ENCODE peak calls at places on chromosomes 12 and 14, in ten cellular contexts. E, Z, O, F, P, L, T, I, S and Q are unnamed samples.

GRCh38 chr12:59041241-59042121 is 121.2 kb upstream of the LRIG3 start:
- DNase-seq in S (no peak), P (no peak), O (no peak), L (no peak), T (no peak), E (no peak), Z (peak; percentile 36), I (no peak), F (peak; percentile 75), Q (no peak)

GRCh38 chr12:31965090-31965489 is 5.9 kb downstream of the RESF1 start:
- DNase-seq in E (no peak), F (no peak), L (no peak), P (no peak), S (no peak), I (peak; percentile 41), Z (no peak), O (peak; percentile 75), T (no peak), Q (no peak)

GRCh38 chr12:71865166-71865713 is 25.7 kb downstream of the TBC1D15 start:
- DNase-seq in E (no peak), I (no peak), T (no peak), S (no peak), Z (no peak), O (no peak), F (peak; percentile 95), L (no peak), P (no peak), Q (no peak)

GRCh38 chr12:29320295-29321090 is 60.5 kb downstream of the ERGIC2 start:
- DNase-seq in E (no peak), L (no peak), T (no peak), O (no peak), F (peak; percentile 84), P (no peak), Z (no peak), S (no peak), I (no peak), Q (no peak)

GRCh38 chr12:106149096-106149784 is 10.5 kb upstream of the NUAK1 start:
- DNase-seq in I (peak; percentile 68), S (no peak), L (no peak), O (no peak), F (no peak), P (peak; percentile 32), T (no peak), Z (peak; percentile 33), E (peak; percentile 31), Q (no peak)

GRCh38 chr12:2009623-2010022 is 5.4 kb upstream of the DCP1B start:
- DNase-seq in T (no peak), Z (no peak), O (no peak), E (no peak), L (no peak), P (no peak), I (no peak), S (no peak), F (no peak), Q (no peak)

GRCh38 chr14:72952171-72952570 is 25.9 kb downstream of the DCAF4 start:
- DNase-seq in L (no peak), E (no peak), P (no peak), T (no peak), S (no peak), F (no peak), I (no peak), O (no peak), Z (no peak), Q (no peak)

GRCh38 chr12:96908170-96908675 is 1.2 kb downstream of the NEDD1 start:
- DNase-seq in E (no peak), L (no peak), Z (no peak), O (no peak), I (no peak), P (no peak), F (no peak), T (no peak), S (no peak), Q (no peak)

GRCh38 chr14:64704145-64704742 is at the start of gene PLEKHG3:
- DNase-seq in S (peak; percentile 43), P (peak; percentile 80), O (peak; percentile 59), Z (no peak), F (no peak), L (peak; percentile 59), E (peak; percentile 40), T (no peak), I (peak; percentile 91), Q (peak; percentile 80)

GRCh38 chr12:31001581-31002360 is 71.9 kb upstream of the DDX11 start:
- DNase-seq in O (no peak), Z (no peak), F (no peak), T (no peak), I (no peak), L (no peak), P (no peak), S (no peak), E (no peak), Q (no peak)

GRCh38 chr14:59507063-59507751 is 22.9 kb downstream of the JKAMP start:
- DNase-seq in S (peak; percentile 75), O (peak; percentile 68), T (peak; percentile 19), P (peak; percentile 24), I (peak; percentile 88), F (peak; percentile 29), Z (peak; percentile 42), E (no peak), L (peak; percentile 93), Q (peak; percentile 74)

GRCh38 chr14:56491299-56492285 is 88.0 kb upstream of the TMEM260 start:
- DNase-seq in E (no peak), L (peak; percentile 57), T (peak; percentile 9), P (peak; percentile 13), F (peak; percentile 12), Z (peak; percentile 79), S (no peak), I (peak; percentile 94), O (peak; percentile 61), Q (peak; percentile 56)

GRCh38 chr12:119206348-119207075 is 27.8 kb downstream of the HSPB8 start:
- DNase-seq in L (no peak), O (no peak), P (no peak), S (no peak), E (no peak), T (no peak), Z (no peak), I (no peak), F (no peak), Q (no peak)

GRCh38 chr14:35213869-35214387 is 78.3 kb upstream of the PSMA6 start:
- DNase-seq in Z (no peak), E (no peak), L (no peak), S (no peak), O (no peak), T (no peak), P (no peak), I (no peak), F (peak; percentile 35), Q (no peak)

GRCh38 chr12:70660620-70661219 is 23.5 kb upstream of the PTPRB start:
- DNase-seq in F (peak; percentile 85), L (no peak), S (no peak), O (no peak), I (no peak), P (no peak), E (no peak), T (no peak), Z (peak; percentile 18), Q (no peak)

GRCh38 chr12:52215587-52216031 is 17.4 kb upstream of the KRT7 start:
- DNase-seq in L (no peak), E (no peak), S (no peak), F (no peak), O (no peak), I (peak; percentile 96), P (no peak), T (no peak), Z (peak; percentile 64), Q (no peak)

GRCh38 chr12:54593135-54593534 is 4.7 kb upstream of the PPP1R1A start:
- DNase-seq in L (no peak), F (no peak), S (no peak), Z (no peak), I (no peak), P (no peak), E (no peak), T (no peak), O (no peak), Q (no peak)

GRCh38 chr14:69315302-69315701 is 55.3 kb downstream of the GALNT16 start:
- DNase-seq in F (no peak), Z (no peak), T (no peak), E (no peak), S (no peak), I (no peak), L (no peak), O (no peak), P (no peak), Q (no peak)

GRCh38 chr12:109461049-109461845 is 15.9 kb downstream of the KCTD10 start:
- DNase-seq in F (no peak), S (no peak), L (no peak), P (peak; percentile 20), O (no peak), E (no peak), T (no peak), Z (no peak), I (peak; percentile 66), Q (no peak)

GRCh38 chr12:26691234-26691970 is 141.6 kb downstream of the ITPR2 start:
- DNase-seq in T (no peak), F (peak; percentile 87), S (no peak), O (no peak), L (no peak), P (no peak), Z (peak; percentile 81), E (no peak), I (peak; percentile 89), Q (peak; percentile 38)

GRCh38 chr14:99320621-99321235 is 48.7 kb upstream of the BCL11B start:
- DNase-seq in L (no peak), Z (no peak), I (no peak), P (no peak), O (peak; percentile 57), F (no peak), E (no peak), T (no peak), S (no peak), Q (peak; percentile 5)

GRCh38 chr14:23380197-23381016 is 3.6 kb downstream of the CMTM5 start:
- DNase-seq in L (no peak), P (peak; percentile 4), O (no peak), S (no peak), I (no peak), E (no peak), T (no peak), Z (no peak), F (no peak), Q (no peak)